ENCODE peak calls at places on chromosome 13, in four cellular contexts. V is MCF 10A, Q is lower leg skin, S is thoracic aorta. K is an unnamed sample.

GRCh38 chr13:79628463-79628862 is 147.5 kb downstream of the NDFIP2 start:
- DNase-seq in V (no peak), S (no peak), Q (no peak), K (no peak)

GRCh38 chr13:36543671-36544070 is 111.4 kb downstream of the CCNA1 start:
- DNase-seq in Q (no peak), V (no peak), S (no peak), K (no peak)

GRCh38 chr13:52010890-52011689 is at the start of gene ATP7B:
- DNase-seq in Q (peak; percentile 90), V (no peak), S (no peak), K (no peak)

GRCh38 chr13:48431431-48431830 is 18.5 kb upstream of the LPAR6 start:
- DNase-seq in Q (no peak), S (no peak), V (no peak), K (no peak)

GRCh38 chr13:41137241-41137640 is 4.6 kb upstream of the KBTBD6 start:
- DNase-seq in S (no peak), V (peak; percentile 88), Q (no peak), K (no peak)

GRCh38 chr13:42116225-42116624 is 67.8 kb downstream of the DGKH start:
- DNase-seq in S (no peak), V (peak; percentile 39), Q (no peak), K (no peak)

GRCh38 chr13:100434010-100434763 is 154.4 kb downstream of the GGACT start:
- DNase-seq in Q (no peak), S (no peak), V (peak; percentile 64), K (no peak)

GRCh38 chr13:113970810-113971470 is 2.9 kb downstream of the C13orf46 start:
- DNase-seq in V (peak; percentile 96), S (peak; percentile 16), Q (peak; percentile 87), K (no peak)

GRCh38 chr13:35793823-35794222 is 317.3 kb upstream of the MAB21L1 start:
- DNase-seq in Q (no peak), V (no peak), S (no peak), K (no peak)

GRCh38 chr13:106650690-106651205 is 82.8 kb upstream of the ARGLU1 start:
- DNase-seq in V (no peak), S (no peak), Q (no peak), K (no peak)

GRCh38 chr13:48403151-48403631 is 9.7 kb downstream of the LPAR6 start:
- DNase-seq in S (no peak), Q (no peak), V (no peak), K (no peak)

GRCh38 chr13:113519556-113519955 is 29.0 kb upstream of the DCUN1D2 start:
- DNase-seq in S (no peak), V (no peak), Q (peak; percentile 52), K (no peak)

GRCh38 chr13:100230813-100231575 is 142.1 kb downstream of the PCCA start:
- DNase-seq in Q (no peak), S (no peak), V (no peak), K (no peak)

GRCh38 chr13:105142556-105142955 is 1392.9 kb downstream of the EFNB2 start:
- DNase-seq in V (no peak), S (no peak), Q (no peak), K (no peak)

GRCh38 chr13:105144020-105144419 is 1391.4 kb downstream of the EFNB2 start:
- DNase-seq in S (no peak), V (no peak), Q (no peak), K (no peak)

GRCh38 chr13:105135852-105136251 is 1399.6 kb downstream of the EFNB2 start:
- DNase-seq in V (no peak), Q (no peak), S (no peak), K (no peak)

GRCh38 chr13:105139048-105139379 is 1396.4 kb downstream of the EFNB2 start:
- DNase-seq in Q (no peak), S (no peak), V (no peak), K (no peak)

DNA sequence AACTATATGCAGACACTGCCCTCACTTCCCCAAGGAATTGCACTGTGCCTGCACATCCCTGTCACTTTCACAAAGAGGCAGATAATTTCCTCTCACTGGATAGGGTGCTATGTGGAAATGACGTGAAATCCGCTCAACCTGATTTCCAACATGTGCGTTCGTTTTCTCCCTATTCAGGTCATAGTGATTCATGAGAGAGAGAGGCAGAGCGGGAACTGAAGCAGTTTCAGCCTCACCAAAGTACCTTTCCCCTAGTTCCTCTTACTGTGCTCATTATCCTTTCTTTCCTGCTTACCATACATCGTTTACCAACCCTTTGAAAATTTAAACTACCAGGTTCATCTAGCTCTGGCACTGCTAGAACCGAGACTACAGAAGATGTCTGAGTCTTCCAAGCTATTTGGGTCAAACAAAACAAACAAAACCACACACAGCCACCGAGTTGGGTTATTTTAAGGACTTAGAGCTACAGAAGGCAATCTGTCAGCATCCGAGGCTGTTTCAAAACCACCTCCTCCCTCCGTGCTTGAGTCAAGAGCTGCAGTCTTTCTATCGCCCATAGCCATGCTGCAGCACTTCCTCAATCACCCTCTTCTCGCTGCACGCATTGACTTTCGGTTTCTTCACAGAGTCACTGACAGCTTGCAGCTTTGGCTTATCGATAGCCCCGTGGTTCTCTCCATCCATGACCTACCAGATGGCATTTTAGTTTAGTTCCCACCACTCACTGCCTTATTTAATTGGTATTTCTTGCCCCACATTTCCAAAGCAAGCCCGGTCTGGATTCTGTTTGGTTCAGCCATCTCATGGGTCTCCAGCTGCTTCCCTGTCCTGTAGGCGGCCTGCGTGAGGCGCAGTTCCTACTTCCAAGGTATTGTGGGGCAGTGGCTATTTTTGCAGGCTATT is 1395.8 kb downstream of the EFNB2 start:
- DNase-seq in Q (peak; percentile 86), V (no peak), S (no peak), K (no peak)
- TF ChIP-seq CTCF in Q (no peak), V (no peak), S (peak; percentile 57), K (no peak)

GRCh38 chr13:21670883-21671792 is at the start of gene FGF9:
- DNase-seq in S (no peak), V (peak; percentile 73), Q (peak; percentile 92), K (peak; percentile 25)
- TF ChIP-seq CTCF in S (no peak), V (no peak), Q (no peak), K (no peak)

GRCh38 chr13:75258159-75258782 is 223.7 kb downstream of the TBC1D4 start:
- DNase-seq in S (no peak), V (peak; percentile 70), Q (no peak), K (peak; percentile 4)
- TF ChIP-seq CTCF in S (peak; percentile 34), V (peak; percentile 67), Q (no peak), K (peak; percentile 69)

GRCh38 chr13:78587395-78587794 is 16.0 kb downstream of the POU4F1 start:
- DNase-seq in Q (no peak), S (no peak), V (no peak), K (no peak)

GRCh38 chr13:78589206-78589605 is 14.1 kb downstream of the POU4F1 start:
- DNase-seq in S (no peak), V (peak; percentile 74), Q (no peak), K (no peak)

DNA sequence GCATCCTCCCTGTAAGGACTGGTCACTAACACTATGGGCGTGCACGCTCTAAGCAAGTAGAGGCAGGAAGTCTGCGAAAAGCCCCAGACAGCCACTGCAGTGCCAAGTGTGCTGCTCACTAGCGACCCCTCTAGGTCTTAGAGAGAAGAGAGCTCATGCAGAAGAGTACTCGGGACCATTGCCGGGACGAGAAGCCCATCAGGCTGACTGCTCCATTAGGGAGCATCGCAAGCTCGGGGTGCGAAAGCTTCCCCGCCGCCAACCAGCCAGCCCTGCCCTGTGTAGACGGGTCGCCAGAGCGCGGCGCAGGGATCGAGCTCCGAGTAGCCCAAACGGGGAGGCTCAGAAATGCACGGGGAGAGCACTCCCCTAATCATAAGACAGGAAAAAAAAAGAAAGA is 16.6 kb downstream of the POU4F1 start:
- DNase-seq in Q (no peak), S (no peak), V (no peak), K (no peak)
- TF ChIP-seq CTCF in Q (no peak), S (no peak), V (peak; percentile 7), K (no peak)

DNA sequence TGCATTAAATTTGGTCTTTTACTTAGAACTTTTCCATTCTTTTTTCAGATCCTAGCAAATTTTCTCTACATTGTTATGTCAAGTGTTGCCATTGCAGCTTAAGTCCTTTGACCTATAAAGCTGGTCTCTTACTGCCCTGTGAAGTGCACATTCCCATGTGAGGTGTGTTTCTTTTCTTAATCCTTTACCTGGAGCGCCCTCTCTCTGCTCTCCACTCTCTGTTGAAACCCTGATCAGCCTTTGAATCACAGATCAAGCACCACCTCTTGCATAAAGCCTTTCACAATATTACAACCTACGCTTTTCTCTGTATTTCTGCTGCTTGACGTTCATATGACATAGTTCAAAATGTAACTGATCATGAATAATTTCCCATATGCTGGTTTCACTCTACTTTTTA is 84.8 kb downstream of the PCDH17 start:
- DNase-seq in Q (no peak), S (no peak), V (peak; percentile 34), K (no peak)
- TF ChIP-seq CTCF in Q (no peak), S (no peak), V (no peak), K (no peak)

GRCh38 chr13:20128459-20128927 is 32.4 kb downstream of the GJA3 start:
- DNase-seq in V (no peak), Q (peak; percentile 85), S (no peak), K (no peak)
- TF ChIP-seq CTCF in V (peak; percentile 4), Q (no peak), S (no peak), K (peak; percentile 7)

GRCh38 chr13:102567857-102568256 is 28.9 kb upstream of the TPP2 start:
- DNase-seq in S (no peak), V (no peak), Q (no peak), K (no peak)

GRCh38 chr13:102566513-102566912 is 30.3 kb upstream of the TPP2 start:
- DNase-seq in V (no peak), S (no peak), Q (no peak), K (no peak)

GRCh38 chr13:102569488-102569887 is 27.3 kb upstream of the TPP2 start:
- DNase-seq in Q (no peak), V (no peak), S (no peak), K (no peak)

DNA sequence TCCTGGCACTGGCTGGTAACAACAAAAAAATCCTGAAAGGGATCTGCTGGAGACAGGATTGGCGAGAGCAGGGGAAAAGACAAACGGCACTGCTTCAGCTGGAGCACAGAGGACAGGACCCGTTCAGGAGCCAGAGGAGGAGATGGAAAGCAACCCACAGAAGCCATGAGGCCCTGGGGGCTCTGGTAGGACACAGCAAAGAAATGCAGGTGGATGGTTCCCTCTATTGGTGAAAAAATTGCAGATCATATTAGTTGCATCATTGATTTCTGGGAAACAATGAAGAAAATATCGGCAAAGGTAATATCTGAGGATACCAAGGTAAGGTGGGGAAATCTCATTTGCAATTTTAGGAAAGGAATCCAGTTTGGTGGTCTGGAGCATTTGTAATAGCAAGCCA is 25.7 kb upstream of the TPP2 start:
- DNase-seq in S (no peak), Q (no peak), V (peak; percentile 24), K (no peak)
- TF ChIP-seq CTCF in S (no peak), Q (no peak), V (no peak), K (no peak)

GRCh38 chr13:76886292-76887061 is at the start of gene KCTD12:
- DNase-seq in Q (peak; percentile 97), V (peak; percentile 72), S (peak; percentile 59), K (peak; percentile 73)
- TF ChIP-seq CTCF in Q (no peak), V (peak; percentile 25), S (no peak), K (peak; percentile 14)

GRCh38 chr13:112187527-112188297 is 120.8 kb downstream of the SOX1 start:
- DNase-seq in Q (peak; percentile 73), S (no peak), V (no peak), K (no peak)
- TF ChIP-seq CTCF in Q (no peak), S (no peak), V (no peak), K (no peak)

K was measured in AG09319.